ENCODE peak calls at places on chromosomes 16 and 17, in ten cellular contexts. W is lower leg skin, P is H1, A is uterus, T is NB4, Z is endothelial cell of umbilical vein, H is testis, K is tibial nerve, J is IMR-90, U is prostate gland. E is an unnamed sample.

GRCh38 chr16:80040413-80040812 is 439.9 kb upstream of the MAF start:
- DNase-seq in U (no peak), T (no peak), W (no peak), K (no peak), H (no peak), Z (no peak), A (no peak), J (no peak), P (no peak), E (no peak)

GRCh38 chr17:13420294-13421277 is 181.1 kb downstream of the HS3ST3A1 start:
- DNase-seq in Z (no peak), K (no peak), U (no peak), W (no peak), H (no peak), A (no peak), T (peak), J (peak), P (no peak), E (no peak)

GRCh38 chr17:14058051-14058450 is 11.3 kb upstream of the COX10 start:
- DNase-seq in U (no peak), P (no peak), H (no peak), K (no peak), J (peak), W (no peak), A (no peak), T (no peak), Z (no peak), E (no peak)

GRCh38 chr16:55082594-55082982 is 151.9 kb downstream of the IRX5 start:
- DNase-seq in J (no peak), T (no peak), K (no peak), W (no peak), P (no peak), A (no peak), Z (no peak), H (no peak), U (no peak), E (no peak)

GRCh38 chr17:69608808-69609494 is 194.5 kb downstream of the MAP2K6 start:
- DNase-seq in Z (peak), J (peak), H (no peak), T (no peak), K (no peak), W (peak), P (no peak), A (no peak), U (no peak), E (peak)

GRCh38 chr17:41498276-41498675 is 7.1 kb downstream of the KRT13 start:
- DNase-seq in J (no peak), U (no peak), Z (no peak), T (peak), H (no peak), W (no peak), P (no peak), K (no peak), A (no peak), E (no peak)

GRCh38 chr16:72203401-72203800 is 31.4 kb upstream of the PMFBP1 start:
- DNase-seq in P (no peak), K (peak), U (no peak), H (peak), J (peak), T (peak), A (no peak), W (peak), Z (peak), E (peak)

GRCh38 chr16:87144232-87144631 is 173.0 kb downstream of the C16orf95 start:
- DNase-seq in J (no peak), Z (no peak), A (no peak), P (no peak), U (no peak), H (no peak), K (no peak), T (no peak), W (no peak), E (no peak)

GRCh38 chr17:81473019-81473418 is 39.6 kb downstream of the ACTG1 start:
- DNase-seq in Z (no peak), A (no peak), U (no peak), W (no peak), T (no peak), J (no peak), P (no peak), H (peak), K (no peak), E (no peak)
- TF ChIP-seq POLR2A in Z (no peak), A (no peak), U (no peak), W (no peak), T (no peak), J (no peak), P (no peak), H (no peak), K (no peak), E (no peak)

GRCh38 chr17:42779304-42779941 is 987 bp upstream of the WNK4 start:
- DNase-seq in K (no peak), J (no peak), Z (no peak), H (no peak), P (no peak), T (no peak), W (no peak), U (no peak), A (no peak), E (no peak)

GRCh38 chr17:42778570-42778969 is 1.8 kb upstream of the WNK4 start:
- DNase-seq in W (no peak), U (no peak), T (no peak), A (no peak), H (no peak), P (no peak), J (no peak), K (no peak), Z (no peak), E (no peak)

GRCh38 chr17:42781639-42782401 is 1.4 kb downstream of the WNK4 start:
- DNase-seq in T (no peak), U (peak), W (no peak), J (no peak), P (no peak), A (no peak), K (no peak), Z (no peak), H (no peak), E (no peak)

GRCh38 chr17:42780816-42781638 is 617 bp downstream of the WNK4 start:
- DNase-seq in Z (no peak), T (no peak), H (no peak), K (no peak), P (no peak), J (no peak), A (no peak), U (no peak), W (no peak), E (no peak)

GRCh38 chr17:42779942-42780815 is at the start of gene WNK4:
- DNase-seq in K (no peak), P (peak), W (no peak), Z (peak), J (no peak), T (no peak), U (peak), A (no peak), H (no peak), E (peak)
- TF ChIP-seq POLR2A in K (no peak), P (no peak), W (no peak), Z (peak), J (no peak), T (no peak), U (no peak), A (no peak), H (no peak), E (peak)

GRCh38 chr17:75271233-75271954 is 363 bp upstream of the MIF4GD start:
- DNase-seq in T (peak), J (no peak), K (peak), P (peak), U (peak), A (peak), Z (peak), H (peak), W (peak), E (peak)
- TF ChIP-seq POLR2A in T (peak), J (no peak), K (no peak), P (no peak), U (no peak), A (peak), Z (no peak), H (no peak), W (no peak), E (peak)

DNA sequence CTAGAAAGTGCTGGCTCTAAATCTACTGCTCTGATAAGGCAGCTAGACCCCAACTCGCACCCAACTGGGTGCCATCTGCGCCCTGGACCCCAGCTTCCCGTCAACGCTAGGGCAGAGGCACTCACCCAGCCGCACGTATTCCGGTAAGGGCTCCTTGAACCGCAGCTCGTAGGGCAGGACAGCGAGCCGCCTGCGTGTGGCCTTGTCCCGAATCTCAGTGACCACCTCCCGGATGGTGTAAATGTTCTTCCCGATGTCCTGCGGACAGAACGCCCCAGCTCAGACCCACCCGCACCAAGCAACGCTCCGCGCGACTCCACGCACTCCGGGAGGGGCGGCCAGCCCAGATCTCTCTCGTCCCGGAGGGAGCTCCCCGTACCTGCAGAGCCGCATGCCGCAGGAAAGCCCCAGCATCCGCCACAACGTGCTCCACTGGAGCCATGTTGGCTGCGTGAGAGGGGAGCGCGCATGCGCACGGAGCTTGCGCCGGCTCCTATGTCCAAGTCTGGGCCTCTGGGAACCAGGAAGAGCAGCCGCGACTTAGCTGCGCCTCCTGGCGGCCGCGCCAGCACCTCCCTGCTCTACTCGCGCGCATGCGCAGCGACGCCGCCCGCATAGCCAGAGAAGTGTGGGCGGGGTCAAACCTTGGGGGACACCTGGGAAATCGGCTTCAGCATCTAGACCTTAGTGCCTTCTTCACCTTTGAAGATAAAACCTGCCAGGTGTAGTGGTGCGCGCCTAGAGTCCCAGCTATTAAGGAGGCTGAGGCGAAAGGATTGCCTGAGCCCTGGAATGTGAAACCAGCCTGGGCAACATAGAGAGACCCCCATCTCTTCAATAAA is at the start of gene NOB1:
- DNase-seq in Z (peak), J (peak), A (peak), W (peak), P (peak), H (peak), T (peak), U (peak), K (peak), E (peak)
- TF ChIP-seq POLR2A in Z (peak), J (peak), A (peak), W (no peak), P (peak), H (no peak), T (peak), U (peak), K (peak), E (peak)

GRCh38 chr17:81231121-81231645 is 7.7 kb downstream of the TEPSIN start:
- DNase-seq in J (no peak), T (no peak), A (no peak), K (no peak), W (no peak), Z (no peak), P (no peak), U (no peak), H (no peak), E (no peak)
- TF ChIP-seq POLR2A in J (no peak), T (no peak), A (no peak), K (no peak), W (no peak), Z (no peak), P (no peak), U (no peak), H (no peak), E (no peak)

DNA sequence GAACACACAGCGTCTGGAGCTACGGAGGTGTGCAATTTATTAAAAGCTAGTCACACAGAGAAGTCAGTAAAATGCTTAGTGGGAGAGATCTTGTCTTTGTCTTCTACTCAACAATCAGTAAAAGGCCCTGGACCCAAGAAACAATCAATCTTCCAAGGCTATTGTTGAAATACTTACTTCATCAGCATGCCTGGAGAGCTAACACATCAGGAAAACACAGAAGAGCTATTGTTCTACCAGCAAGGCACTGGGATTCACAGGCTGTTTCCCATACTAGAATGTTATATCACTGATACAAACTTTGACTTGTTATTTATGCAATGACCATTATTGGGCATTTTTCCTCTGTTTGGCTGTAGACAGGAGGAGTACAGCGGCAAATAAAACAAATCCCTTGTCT is 247.8 kb upstream of the ERCC4 start:
- DNase-seq in P (no peak), H (peak), A (no peak), T (no peak), K (no peak), W (no peak), Z (no peak), U (no peak), J (no peak), E (no peak)
- TF ChIP-seq POLR2A in P (no peak), H (no peak), A (no peak), T (no peak), K (no peak), W (no peak), Z (no peak), U (no peak), J (no peak), E (no peak)